ENCODE peak calls at places on chromosomes 4 and X, in six cellular contexts. J is GM23338, H is astrocyte of the spinal cord, E is psoas muscle, B is stomach, V is brain microvascular endothelial cell. M is an unnamed sample.

GRCh38 chrX:129139837-129140679 is 383.2 kb downstream of the SMARCA1 start:
- DNase-seq in J (no peak), H (peak; percentile 54), E (no peak), B (no peak), V (peak; percentile 1), M (no peak)

GRCh38 chrX:17377047-17377692 is 2.2 kb downstream of the NHS start:
- DNase-seq in J (peak; percentile 60), H (peak; percentile 54), E (peak; percentile 21), B (peak; percentile 48), V (no peak), M (no peak)

GRCh38 chr4:55547918-55548317 is 1.2 kb upstream of the CLOCK start:
- DNase-seq in J (no peak), H (no peak), E (no peak), B (no peak), V (no peak), M (no peak)

GRCh38 chrX:137743414-137743813 is 177.5 kb downstream of the ZIC3 start:
- DNase-seq in J (no peak), H (no peak), E (no peak), B (no peak), V (no peak), M (no peak)

GRCh38 chrX:87813566-87813965 is 296.0 kb downstream of the KLHL4 start:
- DNase-seq in J (no peak), H (no peak), E (no peak), B (no peak), V (no peak), M (no peak)

GRCh38 chrX:148051973-148052372 is 70.8 kb downstream of the FMR1NB start:
- DNase-seq in J (no peak), H (no peak), E (no peak), B (no peak), V (no peak), M (no peak)

GRCh38 chrX:153801646-153802045 is 7.2 kb downstream of the SSR4 start:
- DNase-seq in J (no peak), H (no peak), E (no peak), B (no peak), V (no peak), M (no peak)

GRCh38 chrX:100410083-100410590 is at the start of gene PCDH19:
- DNase-seq in J (peak; percentile 70), H (peak; percentile 43), E (peak; percentile 54), B (peak; percentile 54), V (peak; percentile 12), M (no peak)

GRCh38 chr4:122450847-122451246 is 5.7 kb downstream of the IL2 start:
- DNase-seq in J (peak; percentile 91), H (peak; percentile 8), E (no peak), B (no peak), V (peak; percentile 5), M (no peak)

GRCh38 chr4:17276821-17277220 is 235.1 kb downstream of the QDPR start:
- DNase-seq in J (no peak), H (peak; percentile 42), E (peak; percentile 12), B (no peak), V (peak; percentile 45), M (no peak)

DNA sequence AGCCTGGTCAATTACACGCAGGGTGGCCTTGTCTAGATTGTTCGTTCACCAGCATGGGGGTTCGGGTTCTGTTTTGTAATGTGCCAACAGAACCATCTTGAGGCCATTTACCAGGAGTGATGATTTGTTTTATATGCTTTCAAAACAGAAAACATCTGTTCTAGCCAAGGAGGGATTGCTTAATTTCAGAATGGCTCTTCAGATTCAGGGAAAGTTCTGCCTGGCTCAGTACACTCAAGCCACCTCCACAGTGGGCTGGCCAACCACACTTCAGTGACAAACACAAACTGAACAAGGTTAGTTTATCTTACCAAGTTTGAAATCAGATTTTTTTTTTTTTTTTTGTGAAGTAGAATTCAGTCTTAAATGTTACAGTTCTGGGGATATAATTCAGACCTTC is 23.2 kb downstream of the SMS start:
- DNase-seq in J (no peak), H (no peak), E (no peak), B (no peak), V (no peak), M (no peak)
- H3K4me3 ChIP-seq in J (no peak overlapping the region), H (no peak overlapping the region), E (no peak overlapping the region), B (no peak overlapping the region), V (no peak overlapping the region), M (no peak overlapping the region)

DNA sequence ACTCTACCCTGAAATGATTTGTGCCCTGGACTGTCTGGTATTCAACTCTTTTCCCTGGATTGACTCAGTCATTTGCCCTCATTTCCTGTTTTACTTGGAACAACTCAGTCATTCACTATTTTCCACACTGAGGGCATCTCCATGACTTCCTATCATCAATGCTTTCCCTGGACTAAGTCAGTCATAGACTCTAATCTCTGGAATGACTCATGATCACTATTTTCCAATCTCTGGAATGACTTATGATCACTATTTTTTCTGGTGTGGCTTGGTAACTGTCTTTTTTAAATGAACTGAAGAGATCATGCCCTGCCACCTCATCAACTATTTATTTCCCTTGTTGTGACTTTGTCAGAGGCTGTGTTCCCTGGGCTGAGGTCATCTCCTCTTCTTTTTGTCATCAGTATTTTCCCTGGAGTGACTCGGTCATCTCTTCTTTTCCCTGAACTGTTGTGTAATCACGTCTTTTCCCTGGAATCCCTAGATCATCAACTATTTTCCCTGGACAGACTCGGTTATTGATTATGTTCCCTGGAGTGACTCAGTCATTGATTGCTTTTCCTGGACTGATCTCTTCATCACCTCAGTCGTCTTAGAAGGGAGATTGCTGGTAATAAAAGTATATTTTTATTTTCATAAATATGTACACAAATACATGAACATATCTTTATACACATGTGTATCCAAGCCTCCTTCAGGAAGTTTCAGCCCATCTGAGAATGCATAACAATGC is 327.1 kb upstream of the VCX start:
- DNase-seq in J (peak; percentile 1), H (no peak), E (no peak), B (no peak), V (peak; percentile 42), M (no peak)
- TF ChIP-seq CTCF in J (no peak), H (no peak), E (no peak), B (no peak), V (no peak), M (no peak)

GRCh38 chr4:41214158-41215146 is at the start of gene APBB2:
- DNase-seq in J (peak; percentile 99), H (peak; percentile 98), E (peak; percentile 94), B (peak; percentile 94), V (peak; percentile 94), M (peak; percentile 62)
- H3K4me3 ChIP-seq in J (peak within 1 kb of the TSS; percentile 89), H (peak within 1 kb of the TSS; percentile 89), E (peak within 1 kb of the TSS; percentile 78), B (peak within 1 kb of the TSS; percentile 94), V (peak within 1 kb of the TSS; percentile 96), M (peak within 1 kb of the TSS; percentile 94)

GRCh38 chr4:82578935-82579334 is 17.1 kb upstream of the TMEM150C start:
- DNase-seq in J (peak; percentile 45), H (no peak), E (no peak), B (no peak), V (peak; percentile 5), M (no peak)
- TF ChIP-seq CTCF in J (peak; percentile 30), H (peak; percentile 36), E (no peak), B (no peak), V (peak; percentile 61), M (no peak)

GRCh38 chrX:84047339-84047738 is 140.7 kb downstream of the RPS6KA6 start:
- DNase-seq in J (peak; percentile 8), H (no peak), E (no peak), B (no peak), V (no peak), M (no peak)

GRCh38 chrX:84044051-84044450 is 143.9 kb downstream of the RPS6KA6 start:
- DNase-seq in J (no peak), H (no peak), E (no peak), B (no peak), V (no peak), M (no peak)

GRCh38 chrX:84046403-84046984 is 141.5 kb downstream of the RPS6KA6 start:
- DNase-seq in J (peak; percentile 56), H (peak; percentile 28), E (no peak), B (peak; percentile 31), V (no peak), M (no peak)
- H3K4me3 ChIP-seq in J (no peak overlapping the region), H (no peak overlapping the region), E (no peak overlapping the region), B (no peak overlapping the region), V (no peak overlapping the region), M (no peak overlapping the region)

GRCh38 chrX:136523770-136524169 is 8.2 kb upstream of the VGLL1 start:
- DNase-seq in J (no peak), H (no peak), E (no peak), B (no peak), V (no peak), M (no peak)

GRCh38 chrX:136519069-136519468 is 12.9 kb upstream of the VGLL1 start:
- DNase-seq in J (no peak), H (no peak), E (no peak), B (no peak), V (no peak), M (no peak)
- TF ChIP-seq CTCF in J (no peak), H (no peak), E (no peak), B (no peak), V (no peak), M (no peak)

GRCh38 chrX:136198678-136199243 is 51.4 kb downstream of the FHL1 start:
- DNase-seq in J (no peak), H (no peak), E (no peak), B (no peak), V (no peak), M (no peak)

GRCh38 chrX:136201601-136202000 is 49.6 kb downstream of the MAP7D3 start:
- DNase-seq in J (no peak), H (no peak), E (no peak), B (no peak), V (no peak), M (no peak)

GRCh38 chrX:136199365-136199764 is 51.8 kb downstream of the MAP7D3 start:
- DNase-seq in J (peak; percentile 18), H (no peak), E (no peak), B (no peak), V (no peak), M (no peak)

GRCh38 chrX:136202889-136203288 is 48.3 kb downstream of the MAP7D3 start:
- DNase-seq in J (no peak), H (no peak), E (no peak), B (no peak), V (no peak), M (no peak)

GRCh38 chrX:136200466-136200865 is 50.7 kb downstream of the MAP7D3 start:
- DNase-seq in J (peak; percentile 51), H (peak; percentile 44), E (no peak), B (no peak), V (no peak), M (no peak)
- H3K4me3 ChIP-seq in J (no peak overlapping the region), H (no peak overlapping the region), E (peak overlapping the region; percentile 74), B (peak overlapping the region; percentile 8), V (no peak overlapping the region), M (no peak overlapping the region)

M was measured in GM12864.